ENCODE peak calls at places on chromosomes 4 and X, in six cellular contexts. Q, M, D, I, U and V are unnamed samples.

GRCh38 chrX:84320606-84321005 is 132.6 kb upstream of the RPS6KA6 start:
- DNase-seq in Q (no peak), M (no peak), D (no peak), I (no peak), U (no peak), V (no peak)

GRCh38 chrX:10486373-10486772 is 134.0 kb downstream of the MID1 start:
- DNase-seq in Q (no peak), M (no peak), D (no peak), I (peak), U (no peak), V (no peak)

GRCh38 chr4:19266566-19266965 is 985.1 kb upstream of the SLIT2 start:
- DNase-seq in Q (no peak), M (no peak), D (no peak), I (no peak), U (no peak), V (no peak)

GRCh38 chr4:170623899-170624298 is 534.1 kb upstream of the AADAT start:
- DNase-seq in Q (no peak), M (no peak), D (no peak), I (no peak), U (no peak), V (no peak)

GRCh38 chr4:60726779-60727178 is 473.3 kb upstream of the ADGRL3 start:
- DNase-seq in Q (no peak), M (no peak), D (no peak), I (no peak), U (no peak), V (no peak)

GRCh38 chr4:102598102-102598758 is 97.1 kb downstream of the NFKB1 start:
- DNase-seq in Q (no peak), M (no peak), D (no peak), I (peak), U (no peak), V (no peak)

GRCh38 chr4:69860007-69860406 is at the start of gene SULT1E1:
- DNase-seq in Q (no peak), M (no peak), D (no peak), I (peak), U (no peak), V (peak)

GRCh38 chr4:103171006-103171405 is 27.1 kb downstream of the CENPE start:
- DNase-seq in Q (no peak), M (no peak), D (no peak), I (peak), U (no peak), V (no peak)

GRCh38 chr4:87911252-87911774 is 64.2 kb upstream of the SPP1 start:
- DNase-seq in Q (no peak), M (peak), D (no peak), I (peak), U (no peak), V (no peak)

GRCh38 chr4:7361256-7361655 is 73.5 kb downstream of the PSAPL1 start:
- DNase-seq in Q (no peak), M (no peak), D (no peak), I (no peak), U (no peak), V (no peak)

GRCh38 chrX:40167240-40168182 is 69.8 kb upstream of the BCOR start:
- DNase-seq in Q (peak), M (no peak), D (no peak), I (no peak), U (no peak), V (no peak)

GRCh38 chr4:6463311-6464289 is 8.8 kb downstream of the PPP2R2C start:
- DNase-seq in Q (no peak), M (peak), D (no peak), I (no peak), U (no peak), V (no peak)

GRCh38 chrX:13923289-13923688 is 106.4 kb upstream of the GPM6B start:
- DNase-seq in Q (no peak), M (no peak), D (no peak), I (no peak), U (no peak), V (no peak)

GRCh38 chr4:89379541-89380035 is 72.0 kb upstream of the GPRIN3 start:
- DNase-seq in Q (no peak), M (no peak), D (no peak), I (no peak), U (no peak), V (no peak)

GRCh38 chrX:133159205-133159604 is 58.9 kb downstream of the TFDP3 start:
- DNase-seq in Q (no peak), M (no peak), D (no peak), I (no peak), U (no peak), V (no peak)

GRCh38 chr4:144666539-144667175 is 20.7 kb downstream of the HHIP start:
- DNase-seq in Q (no peak), M (no peak), D (no peak), I (peak), U (no peak), V (no peak)

GRCh38 chrX:40012800-40013682 is 84.7 kb downstream of the BCOR start:
- DNase-seq in Q (peak), M (no peak), D (peak), I (peak), U (no peak), V (no peak)

GRCh38 chrX:12951590-12951965 is 23.3 kb upstream of the TMSB4X start:
- DNase-seq in Q (no peak), M (no peak), D (no peak), I (no peak), U (no peak), V (no peak)

GRCh38 chr4:145487626-145488025 is 6.0 kb downstream of the SMAD1 start:
- DNase-seq in Q (peak), M (no peak), D (no peak), I (no peak), U (no peak), V (no peak)

GRCh38 chr4:180057891-180058643 is 2185.1 kb upstream of the TENM3 start:
- DNase-seq in Q (peak), M (peak), D (no peak), I (peak), U (no peak), V (no peak)

GRCh38 chr4:9943761-9944160 is 77.5 kb downstream of the SLC2A9 start:
- DNase-seq in Q (no peak), M (no peak), D (no peak), I (no peak), U (no peak), V (no peak)

GRCh38 chr4:132238697-132239096 is 910.4 kb upstream of the PCDH10 start:
- DNase-seq in Q (no peak), M (no peak), D (no peak), I (no peak), U (no peak), V (no peak)

GRCh38 chrX:44306336-44306735 is 37.1 kb downstream of the EFHC2 start:
- DNase-seq in Q (no peak), M (no peak), D (no peak), I (peak), U (no peak), V (no peak)

GRCh38 chr4:105130945-105131344 is 15.7 kb upstream of the TET2 start:
- DNase-seq in Q (no peak), M (no peak), D (no peak), I (no peak), U (no peak), V (no peak)

GRCh38 chrX:69152398-69152797 is 12.9 kb downstream of the PJA1 start:
- DNase-seq in Q (no peak), M (peak), D (no peak), I (peak), U (no peak), V (no peak)

GRCh38 chr4:164880489-164881262 is 3.7 kb downstream of the APELA start:
- DNase-seq in Q (no peak), M (no peak), D (no peak), I (no peak), U (no peak), V (no peak)

GRCh38 chr4:151267822-151268535 is 9.0 kb upstream of the PRSS48 start:
- DNase-seq in Q (no peak), M (no peak), D (no peak), I (peak), U (no peak), V (no peak)

GRCh38 chrX:71543316-71543715 is 10.4 kb downstream of the OGT start:
- DNase-seq in Q (no peak), M (no peak), D (no peak), I (peak), U (no peak), V (no peak)

GRCh38 chrX:40083120-40083978 is 14.4 kb downstream of the BCOR start:
- DNase-seq in Q (peak), M (no peak), D (no peak), I (no peak), U (no peak), V (no peak)

GRCh38 chr4:3521621-3522325 is 10.4 kb downstream of the LRPAP1 start:
- DNase-seq in Q (peak), M (no peak), D (peak), I (no peak), U (no peak), V (no peak)

GRCh38 chr4:119729815-119730643 is 101.4 kb upstream of the PDE5A start:
- DNase-seq in Q (no peak), M (no peak), D (peak), I (peak), U (no peak), V (no peak)

GRCh38 chr4:47926667-47927258 is 12.4 kb upstream of the NFXL1 start:
- DNase-seq in Q (peak), M (peak), D (peak), I (peak), U (peak), V (no peak)

GRCh38 chr4:10655968-10656367 is 28.6 kb downstream of the CLNK start:
- DNase-seq in Q (no peak), M (no peak), D (no peak), I (peak), U (no peak), V (no peak)

GRCh38 chrX:111386884-111387283 is 25.1 kb downstream of the DCX start:
- DNase-seq in Q (no peak), M (no peak), D (no peak), I (no peak), U (no peak), V (no peak)

GRCh38 chrX:39957816-39958561 is 139.8 kb downstream of the BCOR start:
- DNase-seq in Q (no peak), M (no peak), D (no peak), I (peak), U (no peak), V (no peak)

GRCh38 chrX:2462780-2463179 is 38.0 kb downstream of the DHRSX start:
- DNase-seq in Q (no peak), M (no peak), D (no peak), I (no peak), U (no peak), V (no peak)

GRCh38 chr4:77454858-77455257 is 150.8 kb upstream of the CXCL13 start:
- DNase-seq in Q (no peak), M (no peak), D (no peak), I (peak), U (no peak), V (no peak)

GRCh38 chr4:8336412-8337075 is 67.0 kb downstream of the HTRA3 start:
- DNase-seq in Q (no peak), M (no peak), D (no peak), I (peak), U (no peak), V (no peak)

GRCh38 chr4:137536789-137537561 is 4.7 kb upstream of the PCDH18 start:
- DNase-seq in Q (no peak), M (no peak), D (no peak), I (no peak), U (no peak), V (no peak)

GRCh38 chr4:82403725-82404124 is 26.5 kb downstream of the HNRNPDL start:
- DNase-seq in Q (no peak), M (no peak), D (no peak), I (no peak), U (no peak), V (no peak)